ENCODE peak calls at places on chromosome 7, in nine cellular contexts. Z is GM23248, L is NCI-H1092 treated with DMSO at 0.1 percent for 48 hours, D is Peyer's patch, F is type B pancreatic cell, O is non-pigmented ciliary epithelial cell, J is neural crest cell, R is astrocyte, U is CMK. K is an unnamed sample.

GRCh38 chr7:135602304-135602703 is 44.6 kb downstream of the NUP205 start:
- DNase-seq in Z (peak; percentile 34), L (no peak), D (no peak), F (no peak), O (no peak), J (no peak), R (peak; percentile 7), U (no peak), K (no peak)

GRCh38 chr7:119842786-119843185 is 430.2 kb upstream of the KCND2 start:
- DNase-seq in Z (no peak), L (no peak), D (no peak), F (no peak), O (no peak), J (no peak), R (no peak), U (no peak), K (no peak)

GRCh38 chr7:16647435-16647960 is 1.5 kb downstream of the BZW2 start:
- DNase-seq in Z (peak; percentile 42), L (peak; percentile 13), D (no peak), F (no peak), O (no peak), J (no peak), R (peak; percentile 75), U (no peak), K (no peak)

GRCh38 chr7:4074994-4075393 is 607.1 kb upstream of the FOXK1 start:
- DNase-seq in Z (no peak), L (no peak), D (no peak), F (no peak), O (no peak), J (no peak), R (no peak), U (no peak), K (no peak)

GRCh38 chr7:106381252-106381651 is 96.5 kb upstream of the NAMPT start:
- DNase-seq in Z (no peak), L (no peak), D (no peak), F (no peak), O (no peak), J (no peak), R (no peak), U (no peak), K (no peak)

GRCh38 chr7:23530901-23531793 is 634 bp downstream of the TRA2A start:
- DNase-seq in Z (peak; percentile 86), L (no peak), D (peak; percentile 55), F (peak; percentile 72), O (no peak), J (peak; percentile 32), R (peak; percentile 50), U (peak; percentile 78), K (no peak)

GRCh38 chr7:29989257-29989995 is at the start of gene SCRN1:
- DNase-seq in Z (peak; percentile 65), L (peak; percentile 44), D (peak; percentile 72), F (peak; percentile 75), O (no peak), J (peak; percentile 31), R (no peak), U (no peak), K (no peak)

GRCh38 chr7:127322832-127323231 is 69.7 kb downstream of the ZNF800 start:
- DNase-seq in Z (no peak), L (no peak), D (no peak), F (no peak), O (no peak), J (no peak), R (no peak), U (no peak), K (no peak)

GRCh38 chr7:1950623-1951523 is 280.8 kb downstream of the ELFN1 start:
- DNase-seq in Z (no peak), L (peak; percentile 68), D (no peak), F (no peak), O (no peak), J (no peak), R (peak; percentile 19), U (no peak), K (no peak)

GRCh38 chr7:28865494-28866257 is 92.5 kb downstream of the TRIL start:
- DNase-seq in Z (no peak), L (no peak), D (no peak), F (no peak), O (no peak), J (no peak), R (no peak), U (no peak), K (no peak)

GRCh38 chr7:153682628-153683027 is 369.6 kb upstream of the DPP6 start:
- DNase-seq in Z (no peak), L (peak; percentile 14), D (no peak), F (no peak), O (no peak), J (no peak), R (no peak), U (peak; percentile 37), K (no peak)

GRCh38 chr7:121334376-121334775 is 5.6 kb downstream of the WNT16 start:
- DNase-seq in Z (no peak), L (no peak), D (no peak), F (no peak), O (no peak), J (no peak), R (no peak), U (no peak), K (no peak)

GRCh38 chr7:95950698-95951097 is 178.3 kb downstream of the DYNC1I1 start:
- DNase-seq in Z (peak; percentile 70), L (no peak), D (no peak), F (no peak), O (no peak), J (no peak), R (no peak), U (no peak), K (no peak)

GRCh38 chr7:44631458-44632115 is 25.2 kb downstream of the OGDH start:
- DNase-seq in Z (no peak), L (no peak), D (no peak), F (no peak), O (no peak), J (no peak), R (peak; percentile 19), U (no peak), K (no peak)

GRCh38 chr7:150361402-150361801 is 7.2 kb upstream of the REPIN1 start:
- DNase-seq in Z (no peak), L (no peak), D (no peak), F (no peak), O (no peak), J (no peak), R (no peak), U (no peak), K (no peak)

GRCh38 chr7:144027070-144027469 is 21.7 kb upstream of the OR2A5 start:
- DNase-seq in Z (peak; percentile 61), L (peak; percentile 47), D (no peak), F (no peak), O (peak; percentile 18), J (no peak), R (no peak), U (no peak), K (no peak)

K was measured in thoracic aorta.